ENCODE peak calls at places on chromosomes 13 and 19, in four cellular contexts. M, I, S and Q are unnamed samples.

GRCh38 chr13:72126424-72126823 is 259.4 kb upstream of the DACH1 start:
- DNase-seq in S (no peak), M (no peak), I (no peak), Q (no peak)

GRCh38 chr13:80388506-80388905 is 47.6 kb upstream of the SPRY2 start:
- DNase-seq in S (no peak), I (no peak), M (no peak), Q (no peak)

GRCh38 chr19:6765738-6766356 is 1.4 kb downstream of the SH2D3A start:
- DNase-seq in I (no peak), S (peak), M (peak), Q (no peak)

GRCh38 chr13:44516771-44517170 is 59.4 kb downstream of the TSC22D1 start:
- DNase-seq in S (no peak), I (no peak), M (no peak), Q (no peak)

GRCh38 chr19:51505904-51506303 is 4.3 kb upstream of the SIGLEC12 start:
- DNase-seq in I (no peak), M (no peak), S (no peak), Q (no peak)

GRCh38 chr13:106291006-106291405 is 244.5 kb downstream of the EFNB2 start:
- DNase-seq in M (no peak), I (no peak), S (no peak), Q (no peak)

GRCh38 chr13:50708461-50708860 is 135.0 kb downstream of the DLEU7 start:
- DNase-seq in S (no peak), M (no peak), I (no peak), Q (no peak)

GRCh38 chr19:41325947-41326706 is 16.2 kb downstream of the CCDC97 start:
- DNase-seq in M (no peak), I (peak), S (no peak), Q (peak)

GRCh38 chr19:50759886-50760285 is 10.4 kb upstream of the GPR32 start:
- DNase-seq in M (no peak), S (no peak), I (no peak), Q (peak)

GRCh38 chr13:36395280-36395679 is 37.0 kb upstream of the CCNA1 start:
- DNase-seq in I (no peak), S (no peak), M (no peak), Q (no peak)

GRCh38 chr19:7699003-7699402 is 2.9 kb downstream of the FCER2 start:
- DNase-seq in M (no peak), S (no peak), I (no peak), Q (no peak)

GRCh38 chr19:49141352-49141751 is 13.8 kb downstream of the HRC start:
- DNase-seq in S (no peak), M (no peak), I (no peak), Q (no peak)

GRCh38 chr13:60661514-60661913 is 264.5 kb downstream of the TDRD3 start:
- DNase-seq in M (no peak), S (no peak), I (no peak), Q (no peak)

DNA sequence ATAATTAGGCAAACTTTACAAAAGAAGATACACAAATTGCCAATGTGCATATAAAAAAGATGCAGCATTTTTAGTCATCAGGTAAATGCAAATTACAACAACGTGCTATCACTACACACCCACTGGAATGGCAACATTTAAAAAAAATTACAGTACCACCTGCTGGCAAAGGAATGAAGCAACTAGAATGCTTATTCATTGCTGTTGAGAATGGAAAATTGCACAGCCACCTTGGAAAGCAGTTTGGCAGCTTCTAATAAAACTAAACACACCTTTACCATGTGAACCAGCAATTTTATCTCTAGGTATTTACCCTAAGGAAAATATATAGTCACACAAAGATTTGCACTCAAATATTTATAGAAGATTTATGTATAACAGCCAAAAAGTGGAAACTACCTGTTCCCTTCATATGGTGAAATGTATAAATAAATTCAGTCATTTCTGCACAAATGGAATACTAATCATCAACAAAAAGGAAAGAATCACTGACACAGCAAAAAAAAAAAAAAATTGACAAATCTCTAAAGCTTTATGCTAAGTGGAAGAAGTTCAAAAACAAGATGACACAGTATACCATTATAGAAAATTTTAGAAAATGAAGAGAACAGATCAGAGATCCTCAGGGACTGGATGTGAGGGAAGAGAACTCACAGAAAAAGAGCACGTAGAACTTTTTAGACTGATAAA is 30.3 kb downstream of the OXGR1 start:
- DNase-seq in S (no peak), M (no peak), I (no peak), Q (no peak)
- TF ChIP-seq CTCF in S (no peak), M (no peak), I (no peak), Q (no peak)

GRCh38 chr13:91946498-91947070 is 548.2 kb downstream of the GPC5 start:
- DNase-seq in I (no peak), M (no peak), S (no peak), Q (peak)
- TF ChIP-seq CTCF in I (no peak), M (peak), S (no peak), Q (peak)

GRCh38 chr19:3986260-3987041 is 1.2 kb upstream of the EEF2 start:
- DNase-seq in S (no peak), M (peak), I (peak), Q (no peak)

GRCh38 chr19:3985643-3986259 is 488 bp upstream of the EEF2 start:
- DNase-seq in S (no peak), M (no peak), I (no peak), Q (no peak)

GRCh38 chr19:3995619-3996018 is 10.4 kb upstream of the EEF2 start:
- DNase-seq in M (no peak), S (no peak), I (no peak), Q (no peak)

GRCh38 chr19:3987619-3988371 is 2.5 kb upstream of the EEF2 start:
- DNase-seq in M (peak), I (peak), S (peak), Q (peak)

GRCh38 chr19:3990815-3991117 is 5.5 kb upstream of the EEF2 start:
- DNase-seq in I (no peak), S (no peak), M (no peak), Q (no peak)
- TF ChIP-seq CTCF in I (no peak), S (no peak), M (no peak), Q (no peak)

GRCh38 chr13:28805193-28805819 is 14.8 kb upstream of the MTUS2 start:
- DNase-seq in I (no peak), M (no peak), S (no peak), Q (no peak)
- TF ChIP-seq CTCF in I (peak), M (no peak), S (no peak), Q (no peak)

GRCh38 chr19:58407658-58408151 is 744 bp upstream of the ZNF584 start:
- DNase-seq in M (no peak), S (no peak), I (no peak), Q (no peak)

GRCh38 chr19:58409010-58409790 is 751 bp downstream of the ZNF584 start:
- DNase-seq in I (no peak), S (no peak), M (no peak), Q (no peak)

GRCh38 chr19:58406818-58407657 is 1.4 kb upstream of the ZNF584 start:
- DNase-seq in S (no peak), M (no peak), I (no peak), Q (no peak)

GRCh38 chr19:58408152-58409009 is at the start of gene ZNF584:
- DNase-seq in I (peak), M (peak), S (peak), Q (peak)
- TF ChIP-seq CTCF in I (no peak), M (no peak), S (no peak), Q (no peak)

DNA sequence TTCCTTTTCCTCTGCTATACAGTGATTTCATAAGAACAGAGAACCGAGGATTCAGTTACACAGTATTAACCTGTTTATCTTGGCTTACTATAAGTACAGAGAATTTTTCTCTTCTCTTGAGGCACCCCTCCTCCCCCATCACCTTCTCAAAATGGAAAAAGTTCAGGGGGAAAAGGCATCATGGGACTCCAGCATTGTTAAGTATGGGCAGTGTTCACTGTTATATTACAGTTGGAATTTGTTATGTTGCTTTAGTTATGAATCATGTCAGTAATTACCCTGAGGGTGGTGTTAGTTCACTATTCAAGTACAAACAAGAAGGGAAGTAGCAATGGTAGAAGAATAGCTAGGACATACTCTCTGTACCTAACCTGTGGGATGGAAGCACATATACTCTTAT is 12.1 kb downstream of the LPAR6 start:
- DNase-seq in I (no peak), S (no peak), M (no peak), Q (no peak)
- TF ChIP-seq CTCF in I (no peak), S (no peak), M (no peak), Q (peak)